ENCODE peak calls at places on chromosomes 2 and 18, in nine cellular contexts. One of them, this sample, is unnamed.

GRCh38 chr2:240269380-240269779 is 128.9 kb upstream of the OTOS start:
- DNase-seq in thyroid gland: no peak
- DNase-seq in AG09319: no peak
- DNase-seq in PC-3: no peak
- DNase-seq in GM13977: no peak
- DNase-seq in osteoblast: no peak
- DNase-seq in natural killer cell: no peak
- DNase-seq in progenitor cell of endocrine pancreas: no peak
- DNase-seq in vagina: no peak
- DNase-seq in this sample: no peak

GRCh38 chr2:176911-177310 is 86.9 kb downstream of the SH3YL1 start:
- DNase-seq in thyroid gland: no peak
- DNase-seq in GM13977: no peak
- DNase-seq in progenitor cell of endocrine pancreas: no peak
- DNase-seq in osteoblast: no peak
- DNase-seq in vagina: no peak
- DNase-seq in natural killer cell: no peak
- DNase-seq in AG09319: no peak
- DNase-seq in PC-3: peak
- DNase-seq in this sample: no peak

GRCh38 chr2:200383380-200384110 is 77.1 kb downstream of the SPATS2L start:
- DNase-seq in progenitor cell of endocrine pancreas: no peak
- DNase-seq in thyroid gland: no peak
- DNase-seq in AG09319: no peak
- DNase-seq in natural killer cell: no peak
- DNase-seq in vagina: no peak
- DNase-seq in osteoblast: no peak
- DNase-seq in PC-3: no peak
- DNase-seq in GM13977: peak
- DNase-seq in this sample: no peak

GRCh38 chr18:32424696-32425095 is 46.0 kb downstream of the GAREM1 start:
- DNase-seq in osteoblast: no peak
- DNase-seq in natural killer cell: no peak
- DNase-seq in vagina: no peak
- DNase-seq in AG09319: no peak
- DNase-seq in progenitor cell of endocrine pancreas: no peak
- DNase-seq in thyroid gland: no peak
- DNase-seq in GM13977: no peak
- DNase-seq in PC-3: no peak
- DNase-seq in this sample: no peak

GRCh38 chr2:222295368-222296041 is 3.3 kb downstream of the PAX3 start:
- DNase-seq in GM13977: no peak
- DNase-seq in vagina: no peak
- DNase-seq in osteoblast: no peak
- DNase-seq in AG09319: no peak
- DNase-seq in thyroid gland: no peak
- DNase-seq in PC-3: no peak
- DNase-seq in natural killer cell: no peak
- DNase-seq in progenitor cell of endocrine pancreas: no peak
- DNase-seq in this sample: no peak

GRCh38 chr2:51990684-51991083 is 958.8 kb upstream of the NRXN1 start:
- DNase-seq in natural killer cell: no peak
- DNase-seq in thyroid gland: no peak
- DNase-seq in vagina: no peak
- DNase-seq in osteoblast: no peak
- DNase-seq in progenitor cell of endocrine pancreas: no peak
- DNase-seq in PC-3: no peak
- DNase-seq in GM13977: no peak
- DNase-seq in AG09319: no peak
- DNase-seq in this sample: no peak

GRCh38 chr2:188364033-188364432 is 72.4 kb downstream of the GULP1 start:
- DNase-seq in osteoblast: no peak
- DNase-seq in thyroid gland: no peak
- DNase-seq in progenitor cell of endocrine pancreas: no peak
- DNase-seq in natural killer cell: no peak
- DNase-seq in GM13977: no peak
- DNase-seq in vagina: no peak
- DNase-seq in PC-3: no peak
- DNase-seq in AG09319: no peak
- DNase-seq in this sample: no peak

GRCh38 chr2:96082211-96083063 is 33.9 kb downstream of the ADRA2B start:
- DNase-seq in GM13977: no peak
- DNase-seq in osteoblast: no peak
- DNase-seq in vagina: peak
- DNase-seq in PC-3: no peak
- DNase-seq in progenitor cell of endocrine pancreas: no peak
- DNase-seq in thyroid gland: no peak
- DNase-seq in natural killer cell: peak
- DNase-seq in AG09319: no peak
- DNase-seq in this sample: no peak

GRCh38 chr2:221716434-221717303 is 144.6 kb upstream of the EPHA4 start:
- DNase-seq in PC-3: peak
- DNase-seq in natural killer cell: no peak
- DNase-seq in progenitor cell of endocrine pancreas: no peak
- DNase-seq in vagina: no peak
- DNase-seq in osteoblast: no peak
- DNase-seq in AG09319: no peak
- DNase-seq in GM13977: no peak
- DNase-seq in thyroid gland: no peak
- DNase-seq in this sample: no peak

GRCh38 chr2:45616663-45617411 is 5.8 kb upstream of the SRBD1 start:
- DNase-seq in osteoblast: no peak
- DNase-seq in PC-3: peak
- DNase-seq in AG09319: peak
- DNase-seq in natural killer cell: no peak
- DNase-seq in progenitor cell of endocrine pancreas: no peak
- DNase-seq in thyroid gland: no peak
- DNase-seq in GM13977: no peak
- DNase-seq in vagina: no peak
- DNase-seq in this sample: no peak

GRCh38 chr2:151111599-151112278 is 149.9 kb downstream of the RBM43 start:
- DNase-seq in progenitor cell of endocrine pancreas: no peak
- DNase-seq in PC-3: peak
- DNase-seq in GM13977: no peak
- DNase-seq in natural killer cell: no peak
- DNase-seq in vagina: no peak
- DNase-seq in osteoblast: peak
- DNase-seq in thyroid gland: no peak
- DNase-seq in AG09319: peak
- DNase-seq in this sample: no peak

GRCh38 chr18:63199743-63200241 is 119.8 kb downstream of the BCL2 start:
- DNase-seq in progenitor cell of endocrine pancreas: no peak
- DNase-seq in AG09319: no peak
- DNase-seq in GM13977: no peak
- DNase-seq in thyroid gland: no peak
- DNase-seq in vagina: no peak
- DNase-seq in osteoblast: no peak
- DNase-seq in natural killer cell: no peak
- DNase-seq in PC-3: no peak
- DNase-seq in this sample: no peak

GRCh38 chr18:75293591-75293990 is 83.0 kb downstream of the TSHZ1 start:
- DNase-seq in natural killer cell: no peak
- DNase-seq in PC-3: no peak
- DNase-seq in progenitor cell of endocrine pancreas: no peak
- DNase-seq in GM13977: no peak
- DNase-seq in osteoblast: no peak
- DNase-seq in AG09319: no peak
- DNase-seq in vagina: peak
- DNase-seq in thyroid gland: no peak
- DNase-seq in this sample: no peak

GRCh38 chr2:26770986-26771586 is 7.0 kb downstream of the SLC35F6 start:
- DNase-seq in GM13977: no peak
- DNase-seq in progenitor cell of endocrine pancreas: no peak
- DNase-seq in thyroid gland: peak
- DNase-seq in PC-3: peak
- DNase-seq in AG09319: peak
- DNase-seq in vagina: no peak
- DNase-seq in osteoblast: peak
- DNase-seq in natural killer cell: no peak
- DNase-seq in this sample: no peak

GRCh38 chr2:229179598-229179997 is 91.5 kb downstream of the PID1 start:
- DNase-seq in natural killer cell: no peak
- DNase-seq in GM13977: no peak
- DNase-seq in thyroid gland: no peak
- DNase-seq in PC-3: no peak
- DNase-seq in osteoblast: no peak
- DNase-seq in AG09319: no peak
- DNase-seq in vagina: no peak
- DNase-seq in progenitor cell of endocrine pancreas: no peak
- DNase-seq in this sample: no peak
- TF ChIP-seq CTCF in natural killer cell: no peak
- TF ChIP-seq CTCF in GM13977: no peak
- TF ChIP-seq CTCF in thyroid gland: no peak
- TF ChIP-seq CTCF in PC-3: no peak
- TF ChIP-seq CTCF in osteoblast: no peak
- TF ChIP-seq CTCF in AG09319: no peak
- TF ChIP-seq CTCF in vagina: no peak
- TF ChIP-seq CTCF in progenitor cell of endocrine pancreas: no peak
- TF ChIP-seq CTCF in this sample: no peak

DNA sequence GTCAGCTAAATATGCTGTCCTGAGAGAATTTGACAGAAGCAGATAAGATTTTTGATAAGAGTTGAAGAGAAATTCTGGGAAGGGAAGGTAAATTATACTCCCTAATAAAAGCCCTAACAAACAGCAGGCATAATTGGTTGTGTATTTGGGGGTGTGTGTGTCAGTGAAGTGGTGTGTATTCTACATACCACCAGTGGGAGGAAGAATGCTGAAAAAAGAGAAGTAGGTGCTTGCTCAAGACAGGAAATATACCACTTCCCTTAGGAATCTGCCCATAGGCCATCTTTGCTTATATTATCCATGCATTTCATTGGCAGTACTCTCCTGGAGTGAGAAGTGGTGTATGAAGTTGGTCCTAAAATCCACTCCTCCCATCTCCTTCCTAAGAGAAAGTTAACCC is 76.2 kb downstream of the FMNL2 start:
- DNase-seq in osteoblast: no peak
- DNase-seq in AG09319: no peak
- DNase-seq in GM13977: no peak
- DNase-seq in natural killer cell: no peak
- DNase-seq in vagina: no peak
- DNase-seq in progenitor cell of endocrine pancreas: no peak
- DNase-seq in PC-3: no peak
- DNase-seq in thyroid gland: no peak
- DNase-seq in this sample: no peak
- TF ChIP-seq CTCF in osteoblast: no peak
- TF ChIP-seq CTCF in AG09319: no peak
- TF ChIP-seq CTCF in GM13977: no peak
- TF ChIP-seq CTCF in natural killer cell: no peak
- TF ChIP-seq CTCF in vagina: no peak
- TF ChIP-seq CTCF in progenitor cell of endocrine pancreas: no peak
- TF ChIP-seq CTCF in PC-3: no peak
- TF ChIP-seq CTCF in thyroid gland: no peak
- TF ChIP-seq CTCF in this sample: no peak

GRCh38 chr2:214193943-214194342 is 216.9 kb upstream of the VWC2L start:
- DNase-seq in AG09319: peak
- DNase-seq in thyroid gland: no peak
- DNase-seq in vagina: no peak
- DNase-seq in progenitor cell of endocrine pancreas: no peak
- DNase-seq in PC-3: peak
- DNase-seq in natural killer cell: no peak
- DNase-seq in osteoblast: no peak
- DNase-seq in GM13977: no peak
- DNase-seq in this sample: no peak
- TF ChIP-seq CTCF in AG09319: no peak
- TF ChIP-seq CTCF in thyroid gland: no peak
- TF ChIP-seq CTCF in vagina: no peak
- TF ChIP-seq CTCF in progenitor cell of endocrine pancreas: no peak
- TF ChIP-seq CTCF in PC-3: no peak
- TF ChIP-seq CTCF in natural killer cell: no peak
- TF ChIP-seq CTCF in osteoblast: no peak
- TF ChIP-seq CTCF in GM13977: no peak
- TF ChIP-seq CTCF in this sample: no peak

DNA sequence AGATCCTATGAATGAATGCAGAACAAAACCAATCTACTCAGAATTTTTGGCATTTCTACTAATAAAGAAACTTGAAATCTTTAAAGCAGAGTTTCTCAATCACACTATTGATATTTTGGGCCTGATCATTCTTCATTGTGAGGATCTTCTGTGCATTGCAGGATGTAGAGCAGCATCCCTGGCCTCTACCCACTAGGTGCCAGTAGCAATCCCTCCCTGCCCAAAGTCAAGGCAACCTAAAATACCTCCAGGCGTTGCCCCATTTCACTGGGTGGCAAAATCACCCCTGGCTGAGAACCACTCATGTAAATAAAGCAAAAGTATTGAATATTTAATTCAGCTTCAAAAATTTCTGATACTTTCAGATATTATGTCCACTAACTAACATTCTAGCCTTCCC is 213.0 kb downstream of the SP3 start:
- DNase-seq in vagina: no peak
- DNase-seq in thyroid gland: no peak
- DNase-seq in AG09319: no peak
- DNase-seq in PC-3: peak
- DNase-seq in GM13977: no peak
- DNase-seq in osteoblast: peak
- DNase-seq in natural killer cell: no peak
- DNase-seq in progenitor cell of endocrine pancreas: no peak
- DNase-seq in this sample: no peak
- TF ChIP-seq CTCF in vagina: no peak
- TF ChIP-seq CTCF in thyroid gland: no peak
- TF ChIP-seq CTCF in AG09319: peak
- TF ChIP-seq CTCF in PC-3: peak
- TF ChIP-seq CTCF in GM13977: peak
- TF ChIP-seq CTCF in osteoblast: peak
- TF ChIP-seq CTCF in natural killer cell: no peak
- TF ChIP-seq CTCF in progenitor cell of endocrine pancreas: no peak
- TF ChIP-seq CTCF in this sample: no peak

GRCh38 chr2:41856946-41857345 is 190.9 kb upstream of the PKDCC start:
- DNase-seq in vagina: no peak
- DNase-seq in natural killer cell: no peak
- DNase-seq in GM13977: no peak
- DNase-seq in progenitor cell of endocrine pancreas: no peak
- DNase-seq in thyroid gland: no peak
- DNase-seq in AG09319: no peak
- DNase-seq in PC-3: no peak
- DNase-seq in osteoblast: no peak
- DNase-seq in this sample: no peak
- TF ChIP-seq CTCF in vagina: no peak
- TF ChIP-seq CTCF in natural killer cell: no peak
- TF ChIP-seq CTCF in GM13977: no peak
- TF ChIP-seq CTCF in progenitor cell of endocrine pancreas: no peak
- TF ChIP-seq CTCF in thyroid gland: no peak
- TF ChIP-seq CTCF in AG09319: no peak
- TF ChIP-seq CTCF in PC-3: no peak
- TF ChIP-seq CTCF in osteoblast: no peak
- TF ChIP-seq CTCF in this sample: no peak